ENCODE peak calls at places on chromosome 17, in eight cellular contexts. F is transverse colon, T is GM12891, D is breast epithelium, A is Panc1, O is sigmoid colon, R is stomach, I is HCT116. G is an unnamed sample.
A peak's percentile ranks its signal among the peaks of the same experiment; 100 is the strongest.

GRCh38 chr17:27471321-27472269 is 15.3 kb downstream of the KSR1 start:
- DNase-seq in F (peak; percentile 30), T (no peak), D (no peak), A (no peak), O (no peak), R (no peak), I (peak; percentile 41), G (no peak)

GRCh38 chr17:68461122-68461539 is 3.8 kb upstream of the WIPI1 start:
- DNase-seq in F (no peak), T (no peak), D (no peak), A (no peak), O (no peak), R (no peak), I (no peak), G (no peak)

GRCh38 chr17:79041723-79042420 is 17.9 kb downstream of the C1QTNF1 start:
- DNase-seq in F (no peak), T (no peak), D (no peak), A (no peak), O (peak; percentile 62), R (no peak), I (no peak), G (no peak)

GRCh38 chr17:17685775-17686291 is 4.6 kb downstream of the RAI1 start:
- DNase-seq in F (peak; percentile 79), T (no peak), D (no peak), A (no peak), O (no peak), R (peak; percentile 81), I (peak; percentile 60), G (no peak)

GRCh38 chr17:69560987-69561441 is 146.5 kb downstream of the MAP2K6 start:
- DNase-seq in F (no peak), T (no peak), D (no peak), A (no peak), O (no peak), R (no peak), I (no peak), G (no peak)

GRCh38 chr17:43832168-43832975 is 574 bp downstream of the MPP3 start:
- DNase-seq in F (peak; percentile 62), T (no peak), D (no peak), A (no peak), O (peak; percentile 79), R (peak; percentile 69), I (no peak), G (no peak)

GRCh38 chr17:50394711-50395110 is 2.6 kb downstream of the LRRC59 start:
- DNase-seq in F (no peak), T (no peak), D (no peak), A (no peak), O (no peak), R (no peak), I (no peak), G (no peak)

GRCh38 chr17:38579934-38580333 is 25.8 kb downstream of the SRCIN1 start:
- DNase-seq in F (no peak), T (no peak), D (no peak), A (no peak), O (no peak), R (peak; percentile 34), I (no peak), G (no peak)

GRCh38 chr17:13827118-13827517 is 225.4 kb upstream of the HS3ST3A1 start:
- DNase-seq in F (no peak), T (no peak), D (no peak), A (no peak), O (no peak), R (no peak), I (no peak), G (no peak)

GRCh38 chr17:73010414-73010813 is 82.1 kb downstream of the SLC39A11 start:
- DNase-seq in F (no peak), T (no peak), D (no peak), A (no peak), O (no peak), R (no peak), I (no peak), G (no peak)

GRCh38 chr17:65407017-65407416 is 154.4 kb downstream of the AXIN2 start:
- DNase-seq in F (no peak), T (no peak), D (no peak), A (no peak), O (no peak), R (no peak), I (no peak), G (no peak)

GRCh38 chr17:45021607-45022287 is 29.7 kb downstream of the DCAKD start:
- DNase-seq in F (peak; percentile 72), T (peak; percentile 97), D (peak; percentile 72), A (no peak), O (peak; percentile 89), R (peak; percentile 68), I (no peak), G (no peak)

GRCh38 chr17:37043201-37043600 is 94.4 kb downstream of the AATF start:
- DNase-seq in F (no peak), T (no peak), D (no peak), A (no peak), O (no peak), R (no peak), I (no peak), G (no peak)

GRCh38 chr17:37708616-37709212 is 36.1 kb downstream of the HNF1B start:
- DNase-seq in F (peak; percentile 70), T (no peak), D (no peak), A (no peak), O (no peak), R (peak; percentile 74), I (no peak), G (no peak)

DNA sequence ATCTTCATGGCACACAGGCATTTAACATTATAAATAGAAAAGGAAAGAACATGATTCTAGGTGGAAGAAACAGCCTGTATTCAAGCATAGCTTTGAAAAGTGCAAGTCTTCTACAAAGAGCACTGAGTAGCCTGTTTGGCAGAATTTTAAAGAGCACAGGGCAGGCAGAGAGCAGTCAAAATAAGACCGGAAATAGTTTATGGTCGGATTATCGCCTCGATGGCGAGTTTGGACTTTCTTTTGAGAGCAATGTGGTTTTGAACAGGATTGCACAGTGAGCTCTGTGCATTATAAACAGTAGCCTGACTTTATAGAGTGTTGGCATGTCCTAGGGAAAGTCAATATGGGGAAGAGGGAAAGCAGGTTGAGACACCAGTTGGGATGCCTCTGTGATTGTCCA is 6.2 kb upstream of the TMEM100 start:
- DNase-seq in F (no peak), T (no peak), D (no peak), A (no peak), O (no peak), R (no peak), I (no peak), G (no peak)
- TF ChIP-seq POLR2AphosphoS5 in F (no peak), T (no peak), D (no peak), A (no peak), O (no peak), R (no peak), I (no peak), G (no peak)

DNA sequence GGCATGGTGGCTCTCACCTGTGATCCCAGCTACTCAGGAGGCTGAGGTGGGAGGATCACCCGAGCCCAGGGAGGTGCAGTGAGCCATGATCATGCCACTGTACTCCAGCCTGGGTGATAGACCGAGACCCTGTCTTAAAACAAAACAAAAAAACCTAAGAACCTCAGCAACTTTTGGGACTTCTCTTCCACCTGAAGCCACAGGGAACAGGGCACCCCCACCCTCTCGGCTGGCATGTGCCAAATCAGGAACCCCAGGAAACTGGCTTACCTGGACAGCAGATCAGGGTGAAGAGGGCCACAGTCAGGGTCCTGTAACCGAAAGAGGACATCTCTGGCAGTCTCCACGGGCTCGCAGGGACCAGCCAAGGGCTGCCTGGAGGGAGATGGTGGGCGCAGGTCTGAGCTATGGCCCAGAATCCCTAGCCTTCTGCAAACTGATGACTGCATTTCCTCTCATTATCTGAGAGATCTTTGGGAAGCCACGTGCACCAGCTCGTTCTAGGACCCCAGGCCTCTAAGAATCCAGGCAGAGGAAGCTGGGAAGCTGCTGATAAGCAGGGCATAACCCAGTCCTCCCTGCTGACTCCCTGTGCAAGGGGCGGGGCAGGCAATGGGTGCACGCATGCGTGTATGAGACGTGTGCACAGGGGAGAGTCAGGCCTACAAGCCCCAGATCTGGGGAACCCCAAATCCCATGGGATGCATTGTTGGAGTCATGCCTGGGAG is 8.4 kb downstream of the PRR29 start:
- DNase-seq in F (no peak), T (no peak), D (no peak), A (no peak), O (peak; percentile 66), R (no peak), I (no peak), G (no peak)
- TF ChIP-seq POLR2AphosphoS5 in F (peak; percentile 6), T (no peak), D (peak; percentile 17), A (no peak), O (no peak), R (peak; percentile 31), I (no peak), G (no peak)

GRCh38 chr17:4808378-4808767 is 1.4 kb downstream of the PLD2 start:
- DNase-seq in F (peak; percentile 29), T (no peak), D (peak; percentile 80), A (no peak), O (peak; percentile 78), R (peak; percentile 80), I (no peak), G (no peak)
- TF ChIP-seq POLR2AphosphoS5 in F (no peak), T (no peak), D (no peak), A (no peak), O (no peak), R (no peak), I (no peak), G (no peak)

GRCh38 chr17:40346061-40346767 is 18.3 kb downstream of the GJD3 start:
- DNase-seq in F (no peak), T (no peak), D (no peak), A (no peak), O (no peak), R (no peak), I (no peak), G (no peak)

GRCh38 chr17:40343126-40344119 is 21.1 kb downstream of the GJD3 start:
- DNase-seq in F (peak; percentile 32), T (no peak), D (no peak), A (no peak), O (no peak), R (no peak), I (no peak), G (no peak)

GRCh38 chr17:40346768-40347154 is 17.8 kb downstream of the GJD3 start:
- DNase-seq in F (no peak), T (no peak), D (no peak), A (no peak), O (no peak), R (no peak), I (no peak), G (no peak)

GRCh38 chr17:40344321-40345160 is 20.0 kb downstream of the GJD3 start:
- DNase-seq in F (peak; percentile 26), T (no peak), D (no peak), A (no peak), O (no peak), R (no peak), I (no peak), G (no peak)

DNA sequence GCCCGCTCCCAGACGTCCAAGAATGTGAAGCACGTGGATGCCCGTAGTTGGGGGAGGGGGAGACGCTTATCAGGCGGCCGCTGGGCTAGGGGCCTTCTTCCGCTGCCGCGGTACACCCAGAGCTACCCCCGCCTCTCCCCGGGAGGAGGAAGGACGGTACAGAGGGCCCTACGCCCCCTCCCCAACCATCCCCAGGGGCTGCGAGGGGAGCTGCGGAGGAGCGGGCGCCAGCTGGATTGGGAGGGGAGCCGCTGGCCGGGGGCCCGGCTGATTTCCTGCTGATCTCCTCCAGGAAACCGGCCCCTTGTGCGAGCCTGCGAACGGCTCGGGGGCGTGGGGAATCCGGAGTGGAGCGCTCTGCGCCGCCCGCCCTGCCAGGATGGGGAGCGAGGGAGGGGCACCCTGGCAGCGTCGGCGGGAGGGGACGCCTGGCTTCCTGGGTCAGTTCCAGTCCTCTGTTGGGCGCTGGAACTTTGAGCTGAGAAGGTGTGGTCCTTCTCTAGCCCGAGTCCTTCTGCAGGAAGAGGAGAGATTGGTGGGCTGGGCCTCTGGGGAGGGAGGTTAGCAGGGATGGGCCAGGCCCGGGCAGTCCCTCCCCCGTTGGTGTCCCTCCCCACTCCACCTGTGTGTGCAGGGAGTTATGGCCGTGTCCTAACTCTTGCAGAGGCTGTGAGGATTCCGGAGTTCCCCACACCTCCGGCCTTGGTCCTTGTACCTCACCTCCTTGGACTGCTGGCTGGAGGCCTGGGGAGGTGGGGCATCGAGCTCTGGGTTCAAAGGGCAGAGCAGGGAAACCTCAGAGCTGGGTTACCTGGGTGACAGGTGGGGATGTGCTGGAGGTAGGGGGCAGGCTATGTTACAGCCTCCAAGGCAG is 19.1 kb downstream of the GJD3 start:
- DNase-seq in F (peak; percentile 91), T (no peak), D (no peak), A (no peak), O (peak; percentile 85), R (peak; percentile 70), I (no peak), G (no peak)
- TF ChIP-seq POLR2AphosphoS5 in F (peak; percentile 62), T (no peak), D (peak; percentile 26), A (no peak), O (peak; percentile 16), R (peak; percentile 67), I (no peak), G (peak; percentile 18)

G was measured in SK-N-MC.